ENCODE peak calls at places on chromosomes 2 and 18, in ten cellular contexts. M, C, V, A, P, U, E, K, G and I are unnamed samples.

GRCh38 chr18:72871091-72871490 is 3.3 kb upstream of the NETO1 start:
- DNase-seq in M (no peak), K (no peak), C (no peak), G (no peak), V (no peak), U (no peak), E (no peak), A (no peak), P (peak), I (no peak)

GRCh38 chr18:48514786-48515185 is 24.0 kb upstream of the CTIF start:
- DNase-seq in V (no peak), C (no peak), E (no peak), K (no peak), U (no peak), M (peak), A (no peak), G (no peak), P (no peak), I (no peak)

GRCh38 chr2:241804326-241805276 is 4.4 kb upstream of the NEU4 start:
- DNase-seq in A (peak), G (no peak), C (no peak), K (no peak), M (no peak), U (no peak), P (no peak), V (peak), E (no peak), I (no peak)

GRCh38 chr2:223930002-223930976 is 14.8 kb downstream of the WDFY1 start:
- DNase-seq in A (peak), C (no peak), M (peak), P (no peak), G (peak), V (peak), E (no peak), U (no peak), K (no peak), I (no peak)

GRCh38 chr2:132752421-132753206 is 82.6 kb upstream of the LYPD1 start:
- DNase-seq in P (no peak), K (no peak), G (no peak), M (no peak), U (no peak), C (no peak), A (no peak), V (no peak), E (no peak), I (no peak)

GRCh38 chr2:233098615-233099014 is 38.5 kb downstream of the INPP5D start:
- DNase-seq in U (no peak), A (peak), C (no peak), K (no peak), G (no peak), E (no peak), M (no peak), P (no peak), V (no peak), I (no peak)

GRCh38 chr18:36706313-36706881 is 122.4 kb downstream of the TPGS2 start:
- DNase-seq in M (no peak), U (no peak), V (no peak), C (no peak), G (no peak), P (peak), K (no peak), E (no peak), A (no peak), I (no peak)

GRCh38 chr18:54247488-54248175 is 21.7 kb upstream of the POLI start:
- DNase-seq in G (no peak), K (no peak), P (no peak), M (no peak), C (peak), E (peak), U (no peak), V (no peak), A (no peak), I (no peak)

GRCh38 chr2:32947484-32948143 is 861 bp downstream of the LTBP1 start:
- DNase-seq in E (peak), M (no peak), U (no peak), P (no peak), K (peak), V (peak), A (peak), C (no peak), G (peak), I (peak)

GRCh38 chr18:21270453-21270852 is 28.4 kb downstream of the GREB1L start:
- DNase-seq in V (no peak), K (no peak), G (no peak), P (peak), C (no peak), A (no peak), U (no peak), M (no peak), E (no peak), I (no peak)

GRCh38 chr2:219643084-219643473 is 15.6 kb downstream of the SLC4A3 start:
- DNase-seq in K (no peak), U (no peak), M (no peak), G (no peak), E (no peak), C (no peak), A (no peak), P (no peak), V (no peak), I (no peak)

GRCh38 chr2:112714836-112715631 is 5.8 kb upstream of the NT5DC4 start:
- DNase-seq in U (no peak), E (no peak), V (no peak), C (no peak), A (no peak), G (no peak), K (no peak), P (peak), M (no peak), I (no peak)

GRCh38 chr2:100518801-100519200 is 44.0 kb upstream of the PDCL3 start:
- DNase-seq in M (no peak), K (no peak), U (no peak), G (no peak), V (no peak), E (no peak), C (no peak), P (no peak), A (no peak), I (no peak)

GRCh38 chr2:201607568-201607967 is 35.7 kb downstream of the TMEM237 start:
- DNase-seq in G (no peak), A (no peak), M (no peak), P (no peak), E (no peak), K (no peak), C (no peak), V (no peak), U (no peak), I (no peak)

GRCh38 chr18:3885209-3885792 is 435.3 kb downstream of the TGIF1 start:
- DNase-seq in P (no peak), K (no peak), G (no peak), V (peak), M (no peak), U (no peak), C (no peak), A (no peak), E (no peak), I (peak)

GRCh38 chr18:78818495-78818894 is 161.1 kb upstream of the SALL3 start:
- DNase-seq in A (no peak), P (no peak), G (no peak), M (no peak), C (no peak), U (no peak), V (no peak), K (no peak), E (no peak), I (no peak)

GRCh38 chr18:8368490-8369217 is 240.6 kb upstream of the RAB12 start:
- DNase-seq in U (no peak), V (no peak), K (no peak), M (no peak), G (no peak), P (no peak), E (no peak), A (no peak), C (no peak), I (no peak)

GRCh38 chr2:71502941-71503738 is 49.8 kb downstream of the DYSF start:
- DNase-seq in P (no peak), U (no peak), E (no peak), A (peak), C (no peak), G (no peak), V (no peak), K (no peak), M (no peak), I (no peak)

GRCh38 chr2:4091869-4092268 is 388.5 kb downstream of the DCDC2C start:
- DNase-seq in P (no peak), C (no peak), V (no peak), G (no peak), A (no peak), E (no peak), U (no peak), M (no peak), K (no peak), I (no peak)